ENCODE peak calls at places on chromosomes 13 and 19, in nine cellular contexts. One of them, this sample, is unnamed.

GRCh38 chr19:7506385-7507328 is 9.2 kb upstream of the ZNF358 start:
- DNase-seq in CD4-positive, alpha-beta T cell: peak; percentile 23
- DNase-seq in left cardiac atrium: peak; percentile 88
- DNase-seq in brain microvascular endothelial cell: peak; percentile 61
- DNase-seq in endothelial cell: peak; percentile 37
- DNase-seq in nephron progenitor cell: peak; percentile 81
- DNase-seq in GOT3: no peak
- DNase-seq in choroid plexus epithelial cell: peak; percentile 79
- DNase-seq in adrenal gland: peak; percentile 100
- DNase-seq in this sample: peak; percentile 95

GRCh38 chr19:5067666-5068065 is 98.8 kb downstream of the KDM4B start:
- DNase-seq in CD4-positive, alpha-beta T cell: no peak
- DNase-seq in left cardiac atrium: no peak
- DNase-seq in brain microvascular endothelial cell: no peak
- DNase-seq in endothelial cell: no peak
- DNase-seq in nephron progenitor cell: peak; percentile 23
- DNase-seq in GOT3: no peak
- DNase-seq in choroid plexus epithelial cell: no peak
- DNase-seq in adrenal gland: peak; percentile 40
- DNase-seq in this sample: no peak

GRCh38 chr13:112132619-112133018 is 65.7 kb downstream of the SOX1 start:
- DNase-seq in CD4-positive, alpha-beta T cell: no peak
- DNase-seq in left cardiac atrium: no peak
- DNase-seq in brain microvascular endothelial cell: no peak
- DNase-seq in endothelial cell: no peak
- DNase-seq in nephron progenitor cell: no peak
- DNase-seq in GOT3: no peak
- DNase-seq in choroid plexus epithelial cell: no peak
- DNase-seq in adrenal gland: no peak
- DNase-seq in this sample: no peak

GRCh38 chr19:5086725-5087439 is 118.0 kb downstream of the KDM4B start:
- DNase-seq in CD4-positive, alpha-beta T cell: no peak
- DNase-seq in left cardiac atrium: no peak
- DNase-seq in brain microvascular endothelial cell: no peak
- DNase-seq in endothelial cell: no peak
- DNase-seq in nephron progenitor cell: no peak
- DNase-seq in GOT3: no peak
- DNase-seq in choroid plexus epithelial cell: no peak
- DNase-seq in adrenal gland: no peak
- DNase-seq in this sample: no peak

GRCh38 chr13:72437458-72437857 is 290.0 kb downstream of the MZT1 start:
- DNase-seq in CD4-positive, alpha-beta T cell: no peak
- DNase-seq in left cardiac atrium: no peak
- DNase-seq in brain microvascular endothelial cell: peak; percentile 55
- DNase-seq in endothelial cell: no peak
- DNase-seq in nephron progenitor cell: no peak
- DNase-seq in GOT3: no peak
- DNase-seq in choroid plexus epithelial cell: peak; percentile 35
- DNase-seq in adrenal gland: no peak
- DNase-seq in this sample: peak; percentile 44

GRCh38 chr19:43700368-43701015 is 15.4 kb upstream of the IRGC start:
- DNase-seq in CD4-positive, alpha-beta T cell: no peak
- DNase-seq in left cardiac atrium: peak; percentile 62
- DNase-seq in brain microvascular endothelial cell: peak; percentile 41
- DNase-seq in endothelial cell: no peak
- DNase-seq in nephron progenitor cell: no peak
- DNase-seq in GOT3: peak; percentile 40
- DNase-seq in choroid plexus epithelial cell: peak; percentile 83
- DNase-seq in adrenal gland: peak; percentile 33
- DNase-seq in this sample: peak; percentile 88

GRCh38 chr13:45403081-45403480 is 15.1 kb downstream of the SLC25A30 start:
- DNase-seq in CD4-positive, alpha-beta T cell: no peak
- DNase-seq in left cardiac atrium: no peak
- DNase-seq in brain microvascular endothelial cell: no peak
- DNase-seq in endothelial cell: no peak
- DNase-seq in nephron progenitor cell: no peak
- DNase-seq in GOT3: no peak
- DNase-seq in choroid plexus epithelial cell: no peak
- DNase-seq in adrenal gland: no peak
- DNase-seq in this sample: no peak

GRCh38 chr19:48419158-48419920 is 25.9 kb downstream of the GRIN2D start:
- DNase-seq in CD4-positive, alpha-beta T cell: peak; percentile 53
- DNase-seq in left cardiac atrium: peak; percentile 52
- DNase-seq in brain microvascular endothelial cell: peak; percentile 32
- DNase-seq in endothelial cell: peak; percentile 67
- DNase-seq in nephron progenitor cell: peak; percentile 77
- DNase-seq in GOT3: no peak
- DNase-seq in choroid plexus epithelial cell: peak; percentile 57
- DNase-seq in adrenal gland: peak; percentile 59
- DNase-seq in this sample: peak; percentile 37

GRCh38 chr13:106407338-106407737 is 128.1 kb downstream of the EFNB2 start:
- DNase-seq in CD4-positive, alpha-beta T cell: no peak
- DNase-seq in left cardiac atrium: no peak
- DNase-seq in brain microvascular endothelial cell: no peak
- DNase-seq in endothelial cell: no peak
- DNase-seq in nephron progenitor cell: no peak
- DNase-seq in GOT3: no peak
- DNase-seq in choroid plexus epithelial cell: no peak
- DNase-seq in adrenal gland: no peak
- DNase-seq in this sample: no peak

GRCh38 chr19:38557205-38557799 is 60.5 kb downstream of the MAP4K1 start:
- DNase-seq in CD4-positive, alpha-beta T cell: peak; percentile 16
- DNase-seq in left cardiac atrium: no peak
- DNase-seq in brain microvascular endothelial cell: no peak
- DNase-seq in endothelial cell: no peak
- DNase-seq in nephron progenitor cell: no peak
- DNase-seq in GOT3: no peak
- DNase-seq in choroid plexus epithelial cell: no peak
- DNase-seq in adrenal gland: no peak
- DNase-seq in this sample: no peak

GRCh38 chr13:35499131-35500051 is 22.9 kb upstream of the MAB21L1 start:
- DNase-seq in CD4-positive, alpha-beta T cell: no peak
- DNase-seq in left cardiac atrium: no peak
- DNase-seq in brain microvascular endothelial cell: no peak
- DNase-seq in endothelial cell: no peak
- DNase-seq in nephron progenitor cell: no peak
- DNase-seq in GOT3: no peak
- DNase-seq in choroid plexus epithelial cell: no peak
- DNase-seq in adrenal gland: no peak
- DNase-seq in this sample: no peak

GRCh38 chr19:38726284-38726673 is 18.0 kb downstream of the CAPN12 start:
- DNase-seq in CD4-positive, alpha-beta T cell: no peak
- DNase-seq in left cardiac atrium: no peak
- DNase-seq in brain microvascular endothelial cell: no peak
- DNase-seq in endothelial cell: no peak
- DNase-seq in nephron progenitor cell: no peak
- DNase-seq in GOT3: no peak
- DNase-seq in choroid plexus epithelial cell: no peak
- DNase-seq in adrenal gland: no peak
- DNase-seq in this sample: no peak

GRCh38 chr13:100306042-100306441 is 217.1 kb downstream of the PCCA start:
- DNase-seq in CD4-positive, alpha-beta T cell: no peak
- DNase-seq in left cardiac atrium: no peak
- DNase-seq in brain microvascular endothelial cell: no peak
- DNase-seq in endothelial cell: no peak
- DNase-seq in nephron progenitor cell: no peak
- DNase-seq in GOT3: no peak
- DNase-seq in choroid plexus epithelial cell: no peak
- DNase-seq in adrenal gland: no peak
- DNase-seq in this sample: no peak

GRCh38 chr19:36605839-36606478 is 846 bp downstream of the ZNF382 start:
- DNase-seq in CD4-positive, alpha-beta T cell: no peak
- DNase-seq in left cardiac atrium: no peak
- DNase-seq in brain microvascular endothelial cell: no peak
- DNase-seq in endothelial cell: no peak
- DNase-seq in nephron progenitor cell: no peak
- DNase-seq in GOT3: no peak
- DNase-seq in choroid plexus epithelial cell: no peak
- DNase-seq in adrenal gland: no peak
- DNase-seq in this sample: no peak

GRCh38 chr13:27194895-27195764 is 23.5 kb upstream of the USP12 start:
- DNase-seq in CD4-positive, alpha-beta T cell: no peak
- DNase-seq in left cardiac atrium: no peak
- DNase-seq in brain microvascular endothelial cell: peak; percentile 92
- DNase-seq in endothelial cell: no peak
- DNase-seq in nephron progenitor cell: no peak
- DNase-seq in GOT3: no peak
- DNase-seq in choroid plexus epithelial cell: peak; percentile 79
- DNase-seq in adrenal gland: peak; percentile 29
- DNase-seq in this sample: peak; percentile 97

GRCh38 chr19:54137913-54138776 is 583 bp downstream of the CNOT3 start:
- DNase-seq in CD4-positive, alpha-beta T cell: peak; percentile 25
- DNase-seq in left cardiac atrium: peak; percentile 45
- DNase-seq in brain microvascular endothelial cell: no peak
- DNase-seq in endothelial cell: peak; percentile 40
- DNase-seq in nephron progenitor cell: peak; percentile 60
- DNase-seq in GOT3: no peak
- DNase-seq in choroid plexus epithelial cell: no peak
- DNase-seq in adrenal gland: no peak
- DNase-seq in this sample: no peak

GRCh38 chr13:74204606-74205312 is 70.6 kb upstream of the KLF12 start:
- DNase-seq in CD4-positive, alpha-beta T cell: no peak
- DNase-seq in left cardiac atrium: no peak
- DNase-seq in brain microvascular endothelial cell: peak; percentile 83
- DNase-seq in endothelial cell: no peak
- DNase-seq in nephron progenitor cell: no peak
- DNase-seq in GOT3: no peak
- DNase-seq in choroid plexus epithelial cell: peak; percentile 19
- DNase-seq in adrenal gland: no peak
- DNase-seq in this sample: peak; percentile 32

GRCh38 chr19:23822735-23823134 is 64.0 kb upstream of the ZNF681 start:
- DNase-seq in CD4-positive, alpha-beta T cell: no peak
- DNase-seq in left cardiac atrium: no peak
- DNase-seq in brain microvascular endothelial cell: no peak
- DNase-seq in endothelial cell: no peak
- DNase-seq in nephron progenitor cell: no peak
- DNase-seq in GOT3: no peak
- DNase-seq in choroid plexus epithelial cell: no peak
- DNase-seq in adrenal gland: no peak
- DNase-seq in this sample: no peak

GRCh38 chr19:13920940-13921744 is 15.1 kb downstream of the CC2D1A start:
- DNase-seq in CD4-positive, alpha-beta T cell: no peak
- DNase-seq in left cardiac atrium: no peak
- DNase-seq in brain microvascular endothelial cell: peak; percentile 40
- DNase-seq in endothelial cell: no peak
- DNase-seq in nephron progenitor cell: no peak
- DNase-seq in GOT3: no peak
- DNase-seq in choroid plexus epithelial cell: peak; percentile 67
- DNase-seq in adrenal gland: no peak
- DNase-seq in this sample: peak; percentile 64

GRCh38 chr19:45138303-45138751 is 22.5 kb downstream of the NKPD1 start:
- DNase-seq in CD4-positive, alpha-beta T cell: no peak
- DNase-seq in left cardiac atrium: no peak
- DNase-seq in brain microvascular endothelial cell: no peak
- DNase-seq in endothelial cell: no peak
- DNase-seq in nephron progenitor cell: no peak
- DNase-seq in GOT3: no peak
- DNase-seq in choroid plexus epithelial cell: no peak
- DNase-seq in adrenal gland: peak; percentile 66
- DNase-seq in this sample: no peak

GRCh38 chr13:50106559-50106958 is 91.3 kb downstream of the KCNRG start:
- DNase-seq in CD4-positive, alpha-beta T cell: no peak
- DNase-seq in left cardiac atrium: no peak
- DNase-seq in brain microvascular endothelial cell: no peak
- DNase-seq in endothelial cell: no peak
- DNase-seq in nephron progenitor cell: no peak
- DNase-seq in GOT3: no peak
- DNase-seq in choroid plexus epithelial cell: no peak
- DNase-seq in adrenal gland: no peak
- DNase-seq in this sample: no peak

GRCh38 chr13:99218969-99219368 is 18.3 kb downstream of the UBAC2 start:
- DNase-seq in CD4-positive, alpha-beta T cell: peak; percentile 63
- DNase-seq in left cardiac atrium: no peak
- DNase-seq in brain microvascular endothelial cell: no peak
- DNase-seq in endothelial cell: no peak
- DNase-seq in nephron progenitor cell: no peak
- DNase-seq in GOT3: no peak
- DNase-seq in choroid plexus epithelial cell: no peak
- DNase-seq in adrenal gland: no peak
- DNase-seq in this sample: no peak

GRCh38 chr13:41694902-41695301 is 237.6 kb downstream of the RGCC start:
- DNase-seq in CD4-positive, alpha-beta T cell: no peak
- DNase-seq in left cardiac atrium: peak; percentile 48
- DNase-seq in brain microvascular endothelial cell: peak; percentile 95
- DNase-seq in endothelial cell: no peak
- DNase-seq in nephron progenitor cell: no peak
- DNase-seq in GOT3: no peak
- DNase-seq in choroid plexus epithelial cell: peak; percentile 95
- DNase-seq in adrenal gland: peak; percentile 70
- DNase-seq in this sample: peak; percentile 98

GRCh38 chr19:16654151-16654550 is 5.8 kb downstream of the SMIM7 start:
- DNase-seq in CD4-positive, alpha-beta T cell: no peak
- DNase-seq in left cardiac atrium: no peak
- DNase-seq in brain microvascular endothelial cell: no peak
- DNase-seq in endothelial cell: no peak
- DNase-seq in nephron progenitor cell: no peak
- DNase-seq in GOT3: no peak
- DNase-seq in choroid plexus epithelial cell: peak; percentile 23
- DNase-seq in adrenal gland: no peak
- DNase-seq in this sample: peak; percentile 27

GRCh38 chr13:45545686-45546409 is 69.7 kb downstream of the ERICH6B start:
- DNase-seq in CD4-positive, alpha-beta T cell: no peak
- DNase-seq in left cardiac atrium: no peak
- DNase-seq in brain microvascular endothelial cell: no peak
- DNase-seq in endothelial cell: no peak
- DNase-seq in nephron progenitor cell: no peak
- DNase-seq in GOT3: no peak
- DNase-seq in choroid plexus epithelial cell: no peak
- DNase-seq in adrenal gland: no peak
- DNase-seq in this sample: no peak

GRCh38 chr19:15463865-15464371 is 426 bp downstream of the RASAL3 start:
- DNase-seq in CD4-positive, alpha-beta T cell: peak; percentile 78
- DNase-seq in left cardiac atrium: no peak
- DNase-seq in brain microvascular endothelial cell: no peak
- DNase-seq in endothelial cell: no peak
- DNase-seq in nephron progenitor cell: no peak
- DNase-seq in GOT3: no peak
- DNase-seq in choroid plexus epithelial cell: no peak
- DNase-seq in adrenal gland: no peak
- DNase-seq in this sample: no peak

GRCh38 chr19:1000095-1000494 is at the start of gene GRIN3B:
- DNase-seq in CD4-positive, alpha-beta T cell: peak; percentile 58
- DNase-seq in left cardiac atrium: peak; percentile 70
- DNase-seq in brain microvascular endothelial cell: peak; percentile 13
- DNase-seq in endothelial cell: peak; percentile 78
- DNase-seq in nephron progenitor cell: peak; percentile 84
- DNase-seq in GOT3: no peak
- DNase-seq in choroid plexus epithelial cell: peak; percentile 24
- DNase-seq in adrenal gland: peak; percentile 56
- DNase-seq in this sample: peak; percentile 38

GRCh38 chr13:83297591-83298305 is 584.5 kb downstream of the SLITRK1 start:
- DNase-seq in CD4-positive, alpha-beta T cell: no peak
- DNase-seq in left cardiac atrium: no peak
- DNase-seq in brain microvascular endothelial cell: no peak
- DNase-seq in endothelial cell: no peak
- DNase-seq in nephron progenitor cell: no peak
- DNase-seq in GOT3: no peak
- DNase-seq in choroid plexus epithelial cell: peak; percentile 10
- DNase-seq in adrenal gland: no peak
- DNase-seq in this sample: peak; percentile 51

GRCh38 chr19:2561895-2562294 is 86.0 kb downstream of the GADD45B start:
- DNase-seq in CD4-positive, alpha-beta T cell: peak; percentile 69
- DNase-seq in left cardiac atrium: peak; percentile 19
- DNase-seq in brain microvascular endothelial cell: no peak
- DNase-seq in endothelial cell: no peak
- DNase-seq in nephron progenitor cell: no peak
- DNase-seq in GOT3: no peak
- DNase-seq in choroid plexus epithelial cell: no peak
- DNase-seq in adrenal gland: no peak
- DNase-seq in this sample: no peak

GRCh38 chr13:110340812-110341444 is 33.8 kb downstream of the COL4A2 start:
- DNase-seq in CD4-positive, alpha-beta T cell: peak; percentile 72
- DNase-seq in left cardiac atrium: peak; percentile 95
- DNase-seq in brain microvascular endothelial cell: peak; percentile 93
- DNase-seq in endothelial cell: peak; percentile 57
- DNase-seq in nephron progenitor cell: peak; percentile 51
- DNase-seq in GOT3: no peak
- DNase-seq in choroid plexus epithelial cell: peak; percentile 84
- DNase-seq in adrenal gland: peak; percentile 70
- DNase-seq in this sample: peak; percentile 34

GRCh38 chr19:27740396-27740795 is 1472.6 kb downstream of the UQCRFS1 start:
- DNase-seq in CD4-positive, alpha-beta T cell: no peak
- DNase-seq in left cardiac atrium: no peak
- DNase-seq in brain microvascular endothelial cell: no peak
- DNase-seq in endothelial cell: no peak
- DNase-seq in nephron progenitor cell: no peak
- DNase-seq in GOT3: no peak
- DNase-seq in choroid plexus epithelial cell: no peak
- DNase-seq in adrenal gland: no peak
- DNase-seq in this sample: no peak

This sample was measured in fibroblast of mammary gland.